ENCODE peak calls at places on chromosome 13, in eight cellular contexts. One of them, this sample, is unnamed.

GRCh38 chr13:106899444-106899843 is 331.5 kb upstream of the ARGLU1 start:
- DNase-seq in IMR-90: no peak
- DNase-seq in fibroblast of the aortic adventitia: no peak
- DNase-seq in tibial nerve: no peak
- DNase-seq in lower leg skin: no peak
- DNase-seq in naive thymus-derived CD4-positive, alpha-beta T cell: no peak
- DNase-seq in tibial artery: no peak
- DNase-seq in right atrium auricular region: no peak
- DNase-seq in this sample: no peak

GRCh38 chr13:33053397-33054066 is 37.3 kb downstream of the KL start:
- DNase-seq in IMR-90: no peak
- DNase-seq in fibroblast of the aortic adventitia: peak; percentile 32
- DNase-seq in tibial nerve: no peak
- DNase-seq in lower leg skin: no peak
- DNase-seq in naive thymus-derived CD4-positive, alpha-beta T cell: no peak
- DNase-seq in tibial artery: no peak
- DNase-seq in right atrium auricular region: no peak
- DNase-seq in this sample: no peak

GRCh38 chr13:113934576-113934975 is 39.3 kb downstream of the C13orf46 start:
- DNase-seq in IMR-90: no peak
- DNase-seq in fibroblast of the aortic adventitia: no peak
- DNase-seq in tibial nerve: peak; percentile 11
- DNase-seq in lower leg skin: peak; percentile 72
- DNase-seq in naive thymus-derived CD4-positive, alpha-beta T cell: no peak
- DNase-seq in tibial artery: peak; percentile 20
- DNase-seq in right atrium auricular region: no peak
- DNase-seq in this sample: no peak

GRCh38 chr13:51620165-51620983 is 36.1 kb downstream of the WDFY2 start:
- DNase-seq in IMR-90: no peak
- DNase-seq in fibroblast of the aortic adventitia: no peak
- DNase-seq in tibial nerve: no peak
- DNase-seq in lower leg skin: no peak
- DNase-seq in naive thymus-derived CD4-positive, alpha-beta T cell: no peak
- DNase-seq in tibial artery: no peak
- DNase-seq in right atrium auricular region: no peak
- DNase-seq in this sample: no peak

GRCh38 chr13:42086582-42086981 is 38.1 kb downstream of the DGKH start:
- DNase-seq in IMR-90: no peak
- DNase-seq in fibroblast of the aortic adventitia: no peak
- DNase-seq in tibial nerve: no peak
- DNase-seq in lower leg skin: no peak
- DNase-seq in naive thymus-derived CD4-positive, alpha-beta T cell: no peak
- DNase-seq in tibial artery: no peak
- DNase-seq in right atrium auricular region: no peak
- DNase-seq in this sample: no peak

GRCh38 chr13:114019367-114019766 is 45.5 kb upstream of the C13orf46 start:
- DNase-seq in IMR-90: no peak
- DNase-seq in fibroblast of the aortic adventitia: no peak
- DNase-seq in tibial nerve: no peak
- DNase-seq in lower leg skin: no peak
- DNase-seq in naive thymus-derived CD4-positive, alpha-beta T cell: no peak
- DNase-seq in tibial artery: no peak
- DNase-seq in right atrium auricular region: no peak
- DNase-seq in this sample: no peak

GRCh38 chr13:67549331-67549730 is 319.2 kb upstream of the PCDH9 start:
- DNase-seq in IMR-90: peak; percentile 91
- DNase-seq in fibroblast of the aortic adventitia: no peak
- DNase-seq in tibial nerve: no peak
- DNase-seq in lower leg skin: no peak
- DNase-seq in naive thymus-derived CD4-positive, alpha-beta T cell: no peak
- DNase-seq in tibial artery: no peak
- DNase-seq in right atrium auricular region: no peak
- DNase-seq in this sample: peak; percentile 3

GRCh38 chr13:88840085-88840484 is 1168.9 kb downstream of the SLITRK5 start:
- DNase-seq in IMR-90: no peak
- DNase-seq in fibroblast of the aortic adventitia: no peak
- DNase-seq in tibial nerve: no peak
- DNase-seq in lower leg skin: no peak
- DNase-seq in naive thymus-derived CD4-positive, alpha-beta T cell: no peak
- DNase-seq in tibial artery: no peak
- DNase-seq in right atrium auricular region: no peak
- DNase-seq in this sample: peak; percentile 9

GRCh38 chr13:46687810-46688209 is 109.2 kb downstream of the ESD start:
- DNase-seq in IMR-90: peak; percentile 46
- DNase-seq in fibroblast of the aortic adventitia: peak; percentile 46
- DNase-seq in tibial nerve: no peak
- DNase-seq in lower leg skin: no peak
- DNase-seq in naive thymus-derived CD4-positive, alpha-beta T cell: no peak
- DNase-seq in tibial artery: no peak
- DNase-seq in right atrium auricular region: no peak
- DNase-seq in this sample: peak; percentile 73

GRCh38 chr13:60226507-60226906 is 62.8 kb upstream of the DIAPH3 start:
- DNase-seq in IMR-90: peak; percentile 47
- DNase-seq in fibroblast of the aortic adventitia: peak; percentile 25
- DNase-seq in tibial nerve: no peak
- DNase-seq in lower leg skin: no peak
- DNase-seq in naive thymus-derived CD4-positive, alpha-beta T cell: no peak
- DNase-seq in tibial artery: no peak
- DNase-seq in right atrium auricular region: no peak
- DNase-seq in this sample: peak; percentile 7

GRCh38 chr13:40181203-40181845 is 485.1 kb downstream of the FOXO1 start:
- DNase-seq in IMR-90: peak; percentile 17
- DNase-seq in fibroblast of the aortic adventitia: peak; percentile 87
- DNase-seq in tibial nerve: no peak
- DNase-seq in lower leg skin: no peak
- DNase-seq in naive thymus-derived CD4-positive, alpha-beta T cell: no peak
- DNase-seq in tibial artery: no peak
- DNase-seq in right atrium auricular region: no peak
- DNase-seq in this sample: peak; percentile 89

GRCh38 chr13:109376936-109377335 is 409.4 kb downstream of the IRS2 start:
- DNase-seq in IMR-90: no peak
- DNase-seq in fibroblast of the aortic adventitia: no peak
- DNase-seq in tibial nerve: no peak
- DNase-seq in lower leg skin: no peak
- DNase-seq in naive thymus-derived CD4-positive, alpha-beta T cell: no peak
- DNase-seq in tibial artery: no peak
- DNase-seq in right atrium auricular region: no peak
- DNase-seq in this sample: no peak

GRCh38 chr13:59112375-59112774 is 1051.4 kb downstream of the DIAPH3 start:
- DNase-seq in IMR-90: peak; percentile 99
- DNase-seq in fibroblast of the aortic adventitia: peak; percentile 98
- DNase-seq in tibial nerve: no peak
- DNase-seq in lower leg skin: no peak
- DNase-seq in naive thymus-derived CD4-positive, alpha-beta T cell: no peak
- DNase-seq in tibial artery: peak; percentile 40
- DNase-seq in right atrium auricular region: peak; percentile 67
- DNase-seq in this sample: peak; percentile 12

GRCh38 chr13:82412749-82413148 is 1469.5 kb downstream of the SLITRK1 start:
- DNase-seq in IMR-90: no peak
- DNase-seq in fibroblast of the aortic adventitia: no peak
- DNase-seq in tibial nerve: no peak
- DNase-seq in lower leg skin: no peak
- DNase-seq in naive thymus-derived CD4-positive, alpha-beta T cell: no peak
- DNase-seq in tibial artery: no peak
- DNase-seq in right atrium auricular region: no peak
- DNase-seq in this sample: no peak

GRCh38 chr13:37914781-37915391 is 45.3 kb upstream of the TRPC4 start:
- DNase-seq in IMR-90: peak; percentile 11
- DNase-seq in fibroblast of the aortic adventitia: peak; percentile 11
- DNase-seq in tibial nerve: no peak
- DNase-seq in lower leg skin: no peak
- DNase-seq in naive thymus-derived CD4-positive, alpha-beta T cell: no peak
- DNase-seq in tibial artery: no peak
- DNase-seq in right atrium auricular region: no peak
- DNase-seq in this sample: peak; percentile 94

GRCh38 chr13:104074326-104074725 is 1008.1 kb upstream of the SLC10A2 start:
- DNase-seq in IMR-90: no peak
- DNase-seq in fibroblast of the aortic adventitia: no peak
- DNase-seq in tibial nerve: no peak
- DNase-seq in lower leg skin: no peak
- DNase-seq in naive thymus-derived CD4-positive, alpha-beta T cell: no peak
- DNase-seq in tibial artery: no peak
- DNase-seq in right atrium auricular region: no peak
- DNase-seq in this sample: no peak

GRCh38 chr13:75478659-75479058 is 3.3 kb downstream of the TBC1D4 start:
- DNase-seq in IMR-90: no peak
- DNase-seq in fibroblast of the aortic adventitia: no peak
- DNase-seq in tibial nerve: no peak
- DNase-seq in lower leg skin: no peak
- DNase-seq in naive thymus-derived CD4-positive, alpha-beta T cell: no peak
- DNase-seq in tibial artery: no peak
- DNase-seq in right atrium auricular region: no peak
- DNase-seq in this sample: no peak

GRCh38 chr13:34322416-34323074 is 504.6 kb downstream of the RFC3 start:
- DNase-seq in IMR-90: no peak
- DNase-seq in fibroblast of the aortic adventitia: no peak
- DNase-seq in tibial nerve: no peak
- DNase-seq in lower leg skin: no peak
- DNase-seq in naive thymus-derived CD4-positive, alpha-beta T cell: no peak
- DNase-seq in tibial artery: no peak
- DNase-seq in right atrium auricular region: no peak
- DNase-seq in this sample: no peak

GRCh38 chr13:41900918-41901317 is 60.0 kb downstream of the VWA8 start:
- DNase-seq in IMR-90: peak; percentile 20
- DNase-seq in fibroblast of the aortic adventitia: no peak
- DNase-seq in tibial nerve: no peak
- DNase-seq in lower leg skin: no peak
- DNase-seq in naive thymus-derived CD4-positive, alpha-beta T cell: no peak
- DNase-seq in tibial artery: no peak
- DNase-seq in right atrium auricular region: no peak
- DNase-seq in this sample: peak; percentile 15

GRCh38 chr13:70098669-70099068 is 9.0 kb upstream of the ATXN8OS start:
- DNase-seq in IMR-90: no peak
- DNase-seq in fibroblast of the aortic adventitia: no peak
- DNase-seq in tibial nerve: no peak
- DNase-seq in lower leg skin: no peak
- DNase-seq in naive thymus-derived CD4-positive, alpha-beta T cell: no peak
- DNase-seq in tibial artery: no peak
- DNase-seq in right atrium auricular region: no peak
- DNase-seq in this sample: peak; percentile 48

DNA sequence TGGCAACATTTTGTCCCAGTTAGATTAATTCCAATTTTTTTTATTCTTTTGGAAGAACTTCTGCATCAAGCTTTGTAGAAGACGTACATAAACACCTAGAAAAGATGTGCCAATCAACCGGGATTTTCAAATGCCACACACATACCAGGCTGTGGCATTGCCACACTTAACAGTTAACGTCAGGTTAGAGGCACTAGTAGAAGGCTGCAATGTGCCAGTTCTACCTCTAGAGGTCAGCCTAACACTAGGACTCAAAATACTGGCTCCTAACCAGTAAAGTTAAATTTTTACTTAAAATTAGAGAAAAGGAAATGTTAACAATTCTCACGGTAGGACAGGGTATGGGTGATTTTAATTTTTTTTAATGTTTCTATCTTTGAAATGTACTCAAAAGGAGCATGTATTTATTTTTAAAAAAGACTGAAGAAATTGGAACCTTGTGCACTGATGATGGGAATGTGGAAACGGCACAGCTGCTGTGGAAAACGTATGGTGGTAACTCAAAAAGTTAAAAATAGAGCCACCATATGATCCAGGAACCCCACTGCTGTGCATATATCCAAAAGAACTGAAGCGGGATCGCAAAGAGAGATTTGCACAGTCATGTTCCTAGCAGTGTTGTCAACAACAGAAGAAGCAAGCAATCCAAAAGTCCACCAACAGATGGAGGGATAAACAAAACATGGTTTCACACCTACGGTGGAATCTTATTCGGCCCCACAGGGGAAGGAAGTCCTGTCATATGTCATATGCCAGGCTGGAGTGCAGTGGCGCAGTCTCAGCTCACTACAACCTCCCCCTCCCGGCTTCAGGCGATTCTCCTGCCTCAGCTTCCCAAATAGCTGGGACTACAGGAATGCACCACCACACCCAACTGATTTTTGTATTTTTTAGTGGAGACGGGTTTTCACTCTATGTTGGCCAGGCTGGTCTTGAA is 30.3 kb downstream of the CRYL1 start:
- DNase-seq in IMR-90: peak; percentile 72
- DNase-seq in fibroblast of the aortic adventitia: peak; percentile 83
- DNase-seq in tibial nerve: peak; percentile 63
- DNase-seq in lower leg skin: peak; percentile 84
- DNase-seq in naive thymus-derived CD4-positive, alpha-beta T cell: no peak
- DNase-seq in tibial artery: peak; percentile 78
- DNase-seq in right atrium auricular region: peak; percentile 76
- DNase-seq in this sample: peak; percentile 65
- H3K4me3 ChIP-seq in IMR-90: no peak overlapping the region
- H3K4me3 ChIP-seq in fibroblast of the aortic adventitia: no peak overlapping the region
- H3K4me3 ChIP-seq in tibial nerve: no peak overlapping the region
- H3K4me3 ChIP-seq in lower leg skin: no peak overlapping the region
- H3K4me3 ChIP-seq in naive thymus-derived CD4-positive, alpha-beta T cell: no peak overlapping the region
- H3K4me3 ChIP-seq in tibial artery: no peak overlapping the region
- H3K4me3 ChIP-seq in right atrium auricular region: peak overlapping the region; percentile 9
- H3K4me3 ChIP-seq in this sample: no peak overlapping the region

GRCh38 chr13:99083976-99084375 is 106.1 kb upstream of the DOCK9 start:
- DNase-seq in IMR-90: no peak
- DNase-seq in fibroblast of the aortic adventitia: no peak
- DNase-seq in tibial nerve: no peak
- DNase-seq in lower leg skin: no peak
- DNase-seq in naive thymus-derived CD4-positive, alpha-beta T cell: no peak
- DNase-seq in tibial artery: no peak
- DNase-seq in right atrium auricular region: no peak
- DNase-seq in this sample: no peak
- H3K4me3 ChIP-seq in IMR-90: no peak overlapping the region
- H3K4me3 ChIP-seq in fibroblast of the aortic adventitia: no peak overlapping the region
- H3K4me3 ChIP-seq in tibial nerve: no peak overlapping the region
- H3K4me3 ChIP-seq in lower leg skin: no peak overlapping the region
- H3K4me3 ChIP-seq in naive thymus-derived CD4-positive, alpha-beta T cell: peak overlapping the region; percentile 64
- H3K4me3 ChIP-seq in tibial artery: no peak overlapping the region
- H3K4me3 ChIP-seq in right atrium auricular region: no peak overlapping the region
- H3K4me3 ChIP-seq in this sample: no peak overlapping the region

GRCh38 chr13:92224825-92225224 is 826.4 kb downstream of the GPC5 start:
- DNase-seq in IMR-90: no peak
- DNase-seq in fibroblast of the aortic adventitia: no peak
- DNase-seq in tibial nerve: no peak
- DNase-seq in lower leg skin: no peak
- DNase-seq in naive thymus-derived CD4-positive, alpha-beta T cell: no peak
- DNase-seq in tibial artery: no peak
- DNase-seq in right atrium auricular region: no peak
- DNase-seq in this sample: no peak
- H3K4me3 ChIP-seq in IMR-90: no peak overlapping the region
- H3K4me3 ChIP-seq in fibroblast of the aortic adventitia: no peak overlapping the region
- H3K4me3 ChIP-seq in tibial nerve: no peak overlapping the region
- H3K4me3 ChIP-seq in lower leg skin: no peak overlapping the region
- H3K4me3 ChIP-seq in naive thymus-derived CD4-positive, alpha-beta T cell: no peak overlapping the region
- H3K4me3 ChIP-seq in tibial artery: no peak overlapping the region
- H3K4me3 ChIP-seq in right atrium auricular region: no peak overlapping the region
- H3K4me3 ChIP-seq in this sample: no peak overlapping the region

DNA sequence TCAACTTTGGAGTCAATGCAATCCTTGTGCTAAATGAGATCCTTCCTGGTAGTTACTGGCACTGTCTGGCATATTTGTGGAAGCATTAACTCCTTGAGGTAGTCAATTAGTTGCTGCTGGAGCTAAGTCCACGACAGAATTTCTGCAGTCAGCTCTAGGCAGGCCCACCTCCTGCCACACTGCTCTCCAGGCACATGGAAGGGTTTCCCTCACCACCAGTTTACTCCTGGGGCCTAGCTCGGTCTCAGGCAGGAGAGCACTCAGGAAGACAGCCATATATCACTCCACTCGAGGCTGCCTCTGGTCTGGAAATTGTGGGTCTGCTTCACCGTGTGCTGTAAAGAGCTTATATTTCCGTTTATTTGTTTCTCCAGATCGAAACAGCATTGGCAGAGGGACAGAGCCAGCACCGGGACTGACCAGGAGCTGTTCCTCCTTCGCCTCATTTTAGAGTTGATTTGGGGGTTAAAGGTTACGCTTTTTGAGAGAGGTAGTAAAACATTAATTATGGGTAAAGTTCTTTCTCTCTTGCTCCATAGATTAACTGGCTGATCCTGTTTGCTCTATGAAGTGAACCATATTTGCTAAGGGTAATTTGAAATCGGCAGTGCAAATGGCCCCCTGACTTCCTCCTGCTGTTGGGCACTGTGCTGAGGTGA is 20.6 kb upstream of the GTF3A start:
- DNase-seq in IMR-90: no peak
- DNase-seq in fibroblast of the aortic adventitia: no peak
- DNase-seq in tibial nerve: no peak
- DNase-seq in lower leg skin: no peak
- DNase-seq in naive thymus-derived CD4-positive, alpha-beta T cell: no peak
- DNase-seq in tibial artery: no peak
- DNase-seq in right atrium auricular region: no peak
- DNase-seq in this sample: no peak
- H3K4me3 ChIP-seq in IMR-90: no peak overlapping the region
- H3K4me3 ChIP-seq in fibroblast of the aortic adventitia: no peak overlapping the region
- H3K4me3 ChIP-seq in tibial nerve: no peak overlapping the region
- H3K4me3 ChIP-seq in lower leg skin: no peak overlapping the region
- H3K4me3 ChIP-seq in naive thymus-derived CD4-positive, alpha-beta T cell: no peak overlapping the region
- H3K4me3 ChIP-seq in tibial artery: no peak overlapping the region
- H3K4me3 ChIP-seq in right atrium auricular region: no peak overlapping the region
- H3K4me3 ChIP-seq in this sample: no peak overlapping the region